ENCODE peak calls at places on chromosomes 16 and 17, in nine cellular contexts. One of them, this sample, is unnamed.

GRCh38 chr17:41811549-41812175 is at the start of gene P3H4:
- DNase-seq in AML-193: peak
- DNase-seq in ovary: peak
- DNase-seq in WTC11: peak
- DNase-seq in Right ventricle myocardium inferior: peak
- DNase-seq in posterior cingulate gyrus: peak
- DNase-seq in AG09309: no peak
- DNase-seq in fibroblast of pulmonary artery: peak
- DNase-seq in left kidney: peak
- DNase-seq in this sample: peak

GRCh38 chr17:18987862-18988545 is 16.6 kb downstream of the FAM83G start:
- DNase-seq in left kidney: no peak
- DNase-seq in AG09309: no peak
- DNase-seq in fibroblast of pulmonary artery: no peak
- DNase-seq in posterior cingulate gyrus: no peak
- DNase-seq in ovary: no peak
- DNase-seq in WTC11: no peak
- DNase-seq in Right ventricle myocardium inferior: peak
- DNase-seq in AML-193: no peak
- DNase-seq in this sample: no peak

GRCh38 chr17:35766903-35767510 is 6.3 kb downstream of the C17orf50 start:
- DNase-seq in AG09309: no peak
- DNase-seq in fibroblast of pulmonary artery: peak
- DNase-seq in AML-193: peak
- DNase-seq in WTC11: no peak
- DNase-seq in posterior cingulate gyrus: no peak
- DNase-seq in Right ventricle myocardium inferior: no peak
- DNase-seq in ovary: no peak
- DNase-seq in left kidney: peak
- DNase-seq in this sample: peak

GRCh38 chr17:29193146-29193545 is 12.9 kb upstream of the MYO18A start:
- DNase-seq in Right ventricle myocardium inferior: no peak
- DNase-seq in ovary: no peak
- DNase-seq in AML-193: no peak
- DNase-seq in WTC11: no peak
- DNase-seq in left kidney: no peak
- DNase-seq in posterior cingulate gyrus: no peak
- DNase-seq in fibroblast of pulmonary artery: no peak
- DNase-seq in AG09309: no peak
- DNase-seq in this sample: no peak

GRCh38 chr17:5352681-5353289 is 66.7 kb downstream of the NUP88 start:
- DNase-seq in Right ventricle myocardium inferior: no peak
- DNase-seq in posterior cingulate gyrus: no peak
- DNase-seq in ovary: no peak
- DNase-seq in fibroblast of pulmonary artery: no peak
- DNase-seq in left kidney: no peak
- DNase-seq in AML-193: no peak
- DNase-seq in AG09309: no peak
- DNase-seq in WTC11: no peak
- DNase-seq in this sample: no peak

GRCh38 chr17:69607162-69607834 is 192.8 kb downstream of the MAP2K6 start:
- DNase-seq in fibroblast of pulmonary artery: peak
- DNase-seq in left kidney: peak
- DNase-seq in ovary: peak
- DNase-seq in posterior cingulate gyrus: peak
- DNase-seq in Right ventricle myocardium inferior: peak
- DNase-seq in WTC11: peak
- DNase-seq in AML-193: peak
- DNase-seq in AG09309: peak
- DNase-seq in this sample: peak

GRCh38 chr17:48149174-48150106 is 41.9 kb downstream of the SNX11 start:
- DNase-seq in AG09309: no peak
- DNase-seq in fibroblast of pulmonary artery: peak
- DNase-seq in AML-193: no peak
- DNase-seq in Right ventricle myocardium inferior: no peak
- DNase-seq in left kidney: peak
- DNase-seq in WTC11: peak
- DNase-seq in posterior cingulate gyrus: no peak
- DNase-seq in ovary: no peak
- DNase-seq in this sample: no peak

GRCh38 chr16:65781363-65781762 is 585.1 kb upstream of the CDH5 start:
- DNase-seq in left kidney: no peak
- DNase-seq in AML-193: no peak
- DNase-seq in fibroblast of pulmonary artery: no peak
- DNase-seq in ovary: no peak
- DNase-seq in Right ventricle myocardium inferior: no peak
- DNase-seq in WTC11: no peak
- DNase-seq in posterior cingulate gyrus: no peak
- DNase-seq in AG09309: no peak
- DNase-seq in this sample: peak

GRCh38 chr16:28292731-28293588 is 635 bp downstream of the SBK1 start:
- DNase-seq in posterior cingulate gyrus: no peak
- DNase-seq in ovary: peak
- DNase-seq in AML-193: no peak
- DNase-seq in WTC11: peak
- DNase-seq in fibroblast of pulmonary artery: no peak
- DNase-seq in Right ventricle myocardium inferior: no peak
- DNase-seq in AG09309: no peak
- DNase-seq in left kidney: peak
- DNase-seq in this sample: no peak

GRCh38 chr16:84266451-84266850 is 26.6 kb upstream of the KCNG4 start:
- DNase-seq in WTC11: peak
- DNase-seq in left kidney: peak
- DNase-seq in Right ventricle myocardium inferior: peak
- DNase-seq in AML-193: no peak
- DNase-seq in posterior cingulate gyrus: no peak
- DNase-seq in ovary: no peak
- DNase-seq in AG09309: no peak
- DNase-seq in fibroblast of pulmonary artery: peak
- DNase-seq in this sample: peak

GRCh38 chr17:61303334-61304096 is 96.1 kb upstream of the TBX2 start:
- DNase-seq in Right ventricle myocardium inferior: no peak
- DNase-seq in AML-193: no peak
- DNase-seq in WTC11: no peak
- DNase-seq in left kidney: no peak
- DNase-seq in posterior cingulate gyrus: no peak
- DNase-seq in fibroblast of pulmonary artery: no peak
- DNase-seq in AG09309: no peak
- DNase-seq in ovary: no peak
- DNase-seq in this sample: no peak

GRCh38 chr16:53372942-53373871 is 61.1 kb upstream of the RBL2 start:
- DNase-seq in WTC11: peak
- DNase-seq in AG09309: no peak
- DNase-seq in ovary: no peak
- DNase-seq in posterior cingulate gyrus: no peak
- DNase-seq in AML-193: no peak
- DNase-seq in Right ventricle myocardium inferior: peak
- DNase-seq in fibroblast of pulmonary artery: no peak
- DNase-seq in left kidney: peak
- DNase-seq in this sample: no peak

GRCh38 chr17:62897706-62898105 is 68.3 kb upstream of the TANC2 start:
- DNase-seq in ovary: no peak
- DNase-seq in Right ventricle myocardium inferior: no peak
- DNase-seq in fibroblast of pulmonary artery: peak
- DNase-seq in WTC11: no peak
- DNase-seq in left kidney: no peak
- DNase-seq in AML-193: no peak
- DNase-seq in AG09309: no peak
- DNase-seq in posterior cingulate gyrus: no peak
- DNase-seq in this sample: no peak

GRCh38 chr16:54627616-54628015 is 303.0 kb upstream of the IRX5 start:
- DNase-seq in AG09309: no peak
- DNase-seq in WTC11: no peak
- DNase-seq in AML-193: no peak
- DNase-seq in left kidney: no peak
- DNase-seq in posterior cingulate gyrus: no peak
- DNase-seq in ovary: no peak
- DNase-seq in fibroblast of pulmonary artery: peak
- DNase-seq in Right ventricle myocardium inferior: no peak
- DNase-seq in this sample: no peak

GRCh38 chr17:49997773-49998703 is 3.0 kb upstream of the DLX3 start:
- DNase-seq in WTC11: peak
- DNase-seq in posterior cingulate gyrus: no peak
- DNase-seq in ovary: peak
- DNase-seq in AG09309: peak
- DNase-seq in Right ventricle myocardium inferior: no peak
- DNase-seq in AML-193: peak
- DNase-seq in left kidney: peak
- DNase-seq in fibroblast of pulmonary artery: peak
- DNase-seq in this sample: peak